ENCODE peak calls at places on chromosome 5, in four cellular contexts. One of them, this sample, is unnamed.

GRCh38 chr5:159965031-159965837 is 43.7 kb upstream of the TTC1 start:
- DNase-seq in ACHN: peak
- DNase-seq in GM18507: no peak
- DNase-seq in pons: peak
- DNase-seq in this sample: peak

GRCh38 chr5:180817847-180818246 is 15.2 kb upstream of the MGAT1 start:
- DNase-seq in ACHN: peak
- DNase-seq in GM18507: no peak
- DNase-seq in pons: no peak
- DNase-seq in this sample: no peak

GRCh38 chr5:84384604-84385575 is at the start of gene EDIL3:
- DNase-seq in ACHN: peak
- DNase-seq in GM18507: no peak
- DNase-seq in pons: peak
- DNase-seq in this sample: peak

GRCh38 chr5:77224672-77225355 is 14.3 kb downstream of the PDE8B start:
- DNase-seq in ACHN: no peak
- DNase-seq in GM18507: no peak
- DNase-seq in pons: no peak
- DNase-seq in this sample: no peak

GRCh38 chr5:78273436-78273835 is 21.1 kb downstream of the AP3B1 start:
- DNase-seq in ACHN: no peak
- DNase-seq in GM18507: no peak
- DNase-seq in pons: no peak
- DNase-seq in this sample: no peak

GRCh38 chr5:6822556-6823343 is 109.5 kb downstream of the TENT4A start:
- DNase-seq in ACHN: no peak
- DNase-seq in GM18507: no peak
- DNase-seq in pons: no peak
- DNase-seq in this sample: no peak

GRCh38 chr5:95900383-95900958 is 61.2 kb downstream of the ELL2 start:
- DNase-seq in ACHN: no peak
- DNase-seq in GM18507: no peak
- DNase-seq in pons: peak
- DNase-seq in this sample: peak

GRCh38 chr5:81334304-81335061 is 33.1 kb downstream of the ZCCHC9 start:
- DNase-seq in ACHN: no peak
- DNase-seq in GM18507: no peak
- DNase-seq in pons: no peak
- DNase-seq in this sample: no peak

GRCh38 chr5:161190778-161191177 is 338.8 kb upstream of the ATP10B start:
- DNase-seq in ACHN: no peak
- DNase-seq in GM18507: no peak
- DNase-seq in pons: no peak
- DNase-seq in this sample: no peak

This sample was measured in adrenal gland.